ENCODE peak calls at places on chromosomes 11 and 22, in six cellular contexts. K, L, T, U, N and B are unnamed samples.

GRCh38 chr11:128530119-128531091 is 57.0 kb downstream of the ETS1 start:
- DNase-seq in K (no peak), L (no peak), T (peak), U (no peak), N (no peak), B (no peak)

GRCh38 chr22:41668971-41669911 is 19.4 kb downstream of the SNU13 start:
- DNase-seq in K (no peak), L (no peak), T (no peak), U (no peak), N (no peak), B (no peak)

GRCh38 chr22:27212617-27213177 is 555.3 kb downstream of the MIAT start:
- DNase-seq in K (peak), L (no peak), T (no peak), U (no peak), N (peak), B (no peak)

GRCh38 chr11:72642815-72643511 is 31.3 kb downstream of the PDE2A start:
- DNase-seq in K (peak), L (peak), T (peak), U (peak), N (peak), B (peak)

GRCh38 chr22:36419177-36419911 is 31.6 kb upstream of the MYH9 start:
- DNase-seq in K (peak), L (peak), T (no peak), U (no peak), N (peak), B (no peak)

GRCh38 chr22:47174096-47174495 is 411.6 kb downstream of the TBC1D22A start:
- DNase-seq in K (no peak), L (no peak), T (no peak), U (no peak), N (no peak), B (no peak)

GRCh38 chr11:86807356-86807755 is 7.0 kb downstream of the PRSS23 start:
- DNase-seq in K (no peak), L (no peak), T (no peak), U (no peak), N (no peak), B (no peak)

GRCh38 chr11:75855191-75855590 is 40.2 kb downstream of the UVRAG start:
- DNase-seq in K (no peak), L (no peak), T (no peak), U (no peak), N (no peak), B (no peak)

GRCh38 chr11:10727259-10727851 is 23.7 kb upstream of the CTR9 start:
- DNase-seq in K (no peak), L (no peak), T (no peak), U (no peak), N (no peak), B (no peak)

GRCh38 chr11:45924036-45924915 is 1.8 kb downstream of the LARGE2 start:
- DNase-seq in K (no peak), L (no peak), T (no peak), U (no peak), N (no peak), B (no peak)

GRCh38 chr11:102421262-102421661 is 31.3 kb downstream of the TMEM123 start:
- DNase-seq in K (no peak), L (no peak), T (no peak), U (no peak), N (no peak), B (no peak)

GRCh38 chr22:47055921-47056320 is 293.5 kb downstream of the TBC1D22A start:
- DNase-seq in K (no peak), L (no peak), T (no peak), U (no peak), N (no peak), B (no peak)

GRCh38 chr22:24423519-24424000 is 3.8 kb upstream of the ADORA2A start:
- DNase-seq in K (peak), L (peak), T (peak), U (peak), N (peak), B (no peak)

GRCh38 chr11:117384045-117384444 is 56.4 kb downstream of the CEP164 start:
- DNase-seq in K (peak), L (no peak), T (peak), U (no peak), N (no peak), B (no peak)

GRCh38 chr22:28013611-28014010 is 94.6 kb upstream of the PITPNB start:
- DNase-seq in K (no peak), L (no peak), T (no peak), U (no peak), N (no peak), B (no peak)

GRCh38 chr22:23673826-23674690 is 16.8 kb upstream of the RGL4 start:
- DNase-seq in K (no peak), L (peak), T (no peak), U (no peak), N (no peak), B (no peak)

GRCh38 chr11:17571431-17572358 is 24.6 kb downstream of the OTOG start:
- DNase-seq in K (no peak), L (no peak), T (no peak), U (no peak), N (no peak), B (no peak)

GRCh38 chr11:105132716-105133511 is 6.7 kb downstream of the CARD18 start:
- DNase-seq in K (no peak), L (no peak), T (peak), U (no peak), N (no peak), B (no peak)

GRCh38 chr11:44484211-44484610 is 81.3 kb upstream of the CD82 start:
- DNase-seq in K (peak), L (peak), T (no peak), U (no peak), N (peak), B (no peak)

GRCh38 chr11:1675536-1676253 is 21.3 kb upstream of the KRTAP5-6 start:
- DNase-seq in K (no peak), L (no peak), T (no peak), U (no peak), N (no peak), B (no peak)
- H3K27ac ChIP-seq in K (no peak), L (no peak), T (no peak), U (no peak), N (no peak), B (no peak)

DNA sequence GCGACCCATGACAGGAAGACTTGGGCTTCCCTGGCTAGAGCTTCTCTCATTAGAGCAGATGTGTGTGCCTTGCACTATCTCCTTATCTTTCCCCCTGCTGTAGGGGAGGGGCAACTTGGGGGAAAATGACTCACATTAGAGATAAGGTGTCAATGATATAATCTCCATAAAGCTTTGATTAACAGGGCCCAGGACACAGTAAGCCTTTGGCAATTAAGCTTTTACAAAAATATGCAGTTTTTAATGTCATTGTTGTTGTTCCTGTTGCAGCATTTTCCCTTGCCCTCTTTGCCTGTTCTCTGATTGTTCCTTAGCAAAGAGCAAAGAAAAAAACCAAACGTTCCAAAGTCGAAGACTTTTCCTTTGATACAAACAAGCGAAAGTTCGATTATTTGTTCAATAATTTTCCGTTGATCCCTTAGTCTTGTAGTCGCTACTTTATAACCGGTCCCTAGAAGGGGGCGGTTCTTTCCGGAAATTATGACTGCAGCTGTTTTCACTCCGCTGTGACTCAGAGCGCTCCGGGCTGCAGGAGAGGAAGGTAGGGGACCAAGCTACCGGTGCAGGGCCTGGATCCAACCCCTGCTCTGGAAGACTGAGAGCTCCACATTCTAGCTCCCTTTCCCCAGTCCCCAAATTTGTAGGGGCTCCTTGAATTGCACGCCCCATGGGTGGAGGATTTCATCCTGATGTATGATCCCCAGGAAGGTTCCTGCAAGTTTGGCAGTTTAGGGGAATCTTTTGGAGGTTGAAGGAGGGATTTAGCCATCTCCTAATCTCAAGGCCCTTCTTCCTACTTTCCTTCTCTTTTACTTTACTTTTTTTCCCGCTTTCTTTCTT is at the start of gene VWA5A:
- DNase-seq in K (peak), L (peak), T (peak), U (peak), N (peak), B (peak)
- H3K27ac ChIP-seq in K (no peak), L (peak), T (no peak), U (no peak), N (peak), B (peak)

DNA sequence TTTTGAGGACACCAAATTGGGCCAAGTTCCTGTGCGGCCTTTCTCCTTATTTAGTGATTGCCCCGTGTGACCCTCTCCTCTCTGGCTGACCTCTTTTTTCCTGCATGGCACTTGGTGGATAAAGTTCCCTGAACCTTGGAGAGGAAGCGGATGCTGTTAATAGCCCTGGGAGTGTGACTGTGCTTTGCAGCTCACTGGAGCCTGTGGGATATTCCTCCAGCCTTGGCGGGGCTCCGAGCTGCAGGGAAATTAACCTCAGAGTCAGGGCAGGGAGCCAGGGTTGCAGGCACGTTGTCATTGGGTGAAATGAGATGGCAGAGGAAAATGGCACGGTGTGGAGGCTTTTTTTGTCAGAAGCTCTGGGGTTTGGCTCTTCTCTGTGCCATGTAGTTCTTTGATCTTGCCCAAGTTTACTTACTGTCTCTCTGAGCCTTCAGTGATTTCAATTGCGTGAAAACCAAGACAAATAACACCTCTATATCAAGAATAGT is 965 bp downstream of the OR9Q1 start:
- DNase-seq in K (peak), L (no peak), T (no peak), U (no peak), N (peak), B (no peak)
- H3K27ac ChIP-seq in K (no peak), L (no peak), T (no peak), U (no peak), N (peak), B (no peak)

GRCh38 chr11:95443386-95443785 is 212.4 kb upstream of the SESN3 start:
- DNase-seq in K (no peak), L (peak), T (no peak), U (no peak), N (no peak), B (no peak)
- H3K27ac ChIP-seq in K (no peak), L (no peak), T (no peak), U (no peak), N (no peak), B (no peak)

GRCh38 chr11:111633756-111634362 is 31.6 kb downstream of the SIK2 start:
- DNase-seq in K (no peak), L (no peak), T (peak), U (no peak), N (no peak), B (no peak)

GRCh38 chr11:111632798-111633197 is 30.5 kb downstream of the SIK2 start:
- DNase-seq in K (no peak), L (no peak), T (no peak), U (no peak), N (no peak), B (no peak)

GRCh38 chr11:111635706-111636045 is 33.4 kb downstream of the SIK2 start:
- DNase-seq in K (peak), L (no peak), T (no peak), U (no peak), N (peak), B (peak)

GRCh38 chr11:111633248-111633647 is 31.0 kb downstream of the SIK2 start:
- DNase-seq in K (no peak), L (no peak), T (no peak), U (no peak), N (no peak), B (no peak)

DNA sequence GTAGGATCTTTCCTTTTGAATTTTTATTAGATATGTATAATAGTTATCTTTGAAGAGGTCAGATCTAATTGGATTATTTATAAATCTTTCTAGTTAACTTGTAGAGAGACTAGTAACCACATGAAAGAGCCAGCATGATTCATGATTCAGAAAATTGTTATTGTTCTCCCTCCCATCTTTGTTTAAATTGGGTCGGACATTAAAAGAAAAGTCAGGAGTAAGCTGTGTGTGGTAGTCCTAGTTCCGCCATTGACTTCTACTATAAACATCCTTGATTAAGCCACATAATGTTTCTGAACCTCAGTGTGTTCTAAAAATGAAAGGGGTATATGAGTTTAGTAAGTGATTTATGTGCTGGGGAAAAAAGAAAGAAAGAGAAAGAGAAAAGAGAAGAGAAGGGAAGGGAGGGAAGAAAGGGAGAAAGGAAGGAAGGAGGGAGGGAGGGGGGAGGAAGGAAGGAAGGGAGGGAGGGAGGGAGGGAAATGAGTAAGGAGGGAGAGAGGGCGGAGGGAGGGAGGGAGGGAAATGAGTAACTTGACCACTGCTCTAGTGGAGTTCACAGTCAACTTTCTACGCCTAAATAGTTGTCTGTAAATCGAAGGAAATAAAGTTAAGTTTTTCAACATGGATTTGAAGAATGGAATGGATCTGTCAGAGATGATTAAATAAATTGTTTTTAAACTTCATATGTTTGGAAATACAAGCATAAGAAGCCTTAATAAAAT is 32.9 kb downstream of the SIK2 start:
- DNase-seq in K (no peak), L (no peak), T (no peak), U (no peak), N (no peak), B (no peak)
- H3K27ac ChIP-seq in K (no peak), L (peak), T (no peak), U (no peak), N (peak), B (peak)

GRCh38 chr11:1280116-1281035 is 29.1 kb downstream of the TOLLIP start:
- DNase-seq in K (no peak), L (no peak), T (no peak), U (no peak), N (no peak), B (no peak)
- H3K27ac ChIP-seq in K (no peak), L (no peak), T (no peak), U (no peak), N (no peak), B (no peak)

DNA sequence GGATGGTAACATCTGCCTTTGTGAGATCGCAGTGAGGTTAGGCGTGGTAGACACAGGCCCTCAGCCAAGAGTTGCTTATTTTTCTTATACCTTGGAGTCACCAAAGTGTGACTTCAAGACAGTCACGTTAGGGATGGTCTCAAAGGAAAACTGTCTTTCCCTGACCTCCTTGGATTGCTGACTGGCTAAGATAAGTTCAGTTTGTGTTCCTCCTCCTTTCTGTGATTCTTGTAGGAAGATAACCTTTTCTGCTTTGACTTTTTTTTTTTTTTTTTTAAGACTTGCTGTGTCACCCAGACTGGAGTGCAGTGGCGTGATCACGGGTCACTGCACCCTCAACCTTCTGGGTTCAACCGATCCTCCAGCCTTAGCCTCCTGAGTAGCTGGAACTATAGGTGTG is 23.1 kb downstream of the TAB1 start:
- DNase-seq in K (no peak), L (peak), T (no peak), U (no peak), N (no peak), B (no peak)
- H3K27ac ChIP-seq in K (no peak), L (peak), T (no peak), U (no peak), N (no peak), B (no peak)